ENCODE peak calls at places on chromosomes 1 and 21, in ten cellular contexts. One of them, this sample, is unnamed.

GRCh38 chr1:8201331-8201861 is 116.5 kb upstream of the SLC45A1 start:
- DNase-seq in uterus: no peak
- DNase-seq in heart left ventricle: no peak
- DNase-seq in testis: no peak
- DNase-seq in HCT116: no peak
- DNase-seq in A549: peak; percentile 63
- DNase-seq in GM12892: no peak
- DNase-seq in adrenal gland: no peak
- DNase-seq in breast epithelium: no peak
- DNase-seq in IMR-90: peak; percentile 23
- DNase-seq in this sample: no peak

GRCh38 chr1:114274621-114275317 is 121.1 kb upstream of the SYT6 start:
- DNase-seq in testis: no peak
- DNase-seq in IMR-90: no peak
- DNase-seq in heart left ventricle: no peak
- DNase-seq in A549: no peak
- DNase-seq in HCT116: no peak
- DNase-seq in adrenal gland: no peak
- DNase-seq in breast epithelium: no peak
- DNase-seq in GM12892: no peak
- DNase-seq in uterus: no peak
- DNase-seq in this sample: no peak

GRCh38 chr1:91011726-91012125 is 10.1 kb downstream of the ZNF644 start:
- DNase-seq in IMR-90: peak; percentile 68
- DNase-seq in adrenal gland: no peak
- DNase-seq in GM12892: no peak
- DNase-seq in breast epithelium: no peak
- DNase-seq in uterus: no peak
- DNase-seq in testis: no peak
- DNase-seq in heart left ventricle: no peak
- DNase-seq in A549: no peak
- DNase-seq in HCT116: no peak
- DNase-seq in this sample: peak; percentile 29

GRCh38 chr1:84583648-84584047 is 9.4 kb upstream of the CTBS start:
- DNase-seq in A549: no peak
- DNase-seq in testis: peak; percentile 46
- DNase-seq in breast epithelium: no peak
- DNase-seq in HCT116: no peak
- DNase-seq in adrenal gland: no peak
- DNase-seq in heart left ventricle: no peak
- DNase-seq in uterus: no peak
- DNase-seq in IMR-90: no peak
- DNase-seq in GM12892: no peak
- DNase-seq in this sample: no peak

GRCh38 chr1:204123376-204123775 is 28.5 kb downstream of the ETNK2 start:
- DNase-seq in A549: no peak
- DNase-seq in testis: peak; percentile 60
- DNase-seq in breast epithelium: no peak
- DNase-seq in adrenal gland: no peak
- DNase-seq in IMR-90: peak; percentile 7
- DNase-seq in HCT116: no peak
- DNase-seq in uterus: no peak
- DNase-seq in heart left ventricle: peak; percentile 54
- DNase-seq in GM12892: no peak
- DNase-seq in this sample: peak; percentile 17

GRCh38 chr1:42938596-42939184 is 20.0 kb downstream of the SLC2A1 start:
- DNase-seq in heart left ventricle: no peak
- DNase-seq in breast epithelium: no peak
- DNase-seq in IMR-90: no peak
- DNase-seq in testis: no peak
- DNase-seq in uterus: no peak
- DNase-seq in GM12892: no peak
- DNase-seq in A549: no peak
- DNase-seq in HCT116: no peak
- DNase-seq in adrenal gland: no peak
- DNase-seq in this sample: no peak

GRCh38 chr1:160862151-160863061 is at the start of gene CD244:
- DNase-seq in adrenal gland: no peak
- DNase-seq in GM12892: no peak
- DNase-seq in heart left ventricle: peak; percentile 75
- DNase-seq in A549: no peak
- DNase-seq in HCT116: no peak
- DNase-seq in breast epithelium: no peak
- DNase-seq in IMR-90: no peak
- DNase-seq in uterus: no peak
- DNase-seq in testis: no peak
- DNase-seq in this sample: peak; percentile 28

GRCh38 chr1:26582836-26583460 is 53.4 kb downstream of the RPS6KA1 start:
- DNase-seq in heart left ventricle: no peak
- DNase-seq in HCT116: no peak
- DNase-seq in A549: no peak
- DNase-seq in IMR-90: peak; percentile 76
- DNase-seq in GM12892: no peak
- DNase-seq in breast epithelium: peak; percentile 38
- DNase-seq in adrenal gland: peak; percentile 37
- DNase-seq in uterus: no peak
- DNase-seq in testis: no peak
- DNase-seq in this sample: no peak

GRCh38 chr1:69506721-69507120 is 61.0 kb upstream of the LRRC7 start:
- DNase-seq in IMR-90: no peak
- DNase-seq in breast epithelium: no peak
- DNase-seq in HCT116: no peak
- DNase-seq in heart left ventricle: no peak
- DNase-seq in A549: no peak
- DNase-seq in testis: no peak
- DNase-seq in adrenal gland: no peak
- DNase-seq in uterus: no peak
- DNase-seq in GM12892: no peak
- DNase-seq in this sample: peak; percentile 7

GRCh38 chr1:184143449-184143848 is 91.9 kb downstream of the TSEN15 start:
- DNase-seq in A549: no peak
- DNase-seq in GM12892: no peak
- DNase-seq in HCT116: no peak
- DNase-seq in heart left ventricle: no peak
- DNase-seq in testis: peak; percentile 52
- DNase-seq in uterus: no peak
- DNase-seq in IMR-90: peak; percentile 33
- DNase-seq in breast epithelium: no peak
- DNase-seq in adrenal gland: no peak
- DNase-seq in this sample: no peak

GRCh38 chr1:6092211-6092610 is 46.5 kb downstream of the KCNAB2 start:
- DNase-seq in uterus: no peak
- DNase-seq in breast epithelium: no peak
- DNase-seq in GM12892: no peak
- DNase-seq in testis: no peak
- DNase-seq in HCT116: no peak
- DNase-seq in adrenal gland: no peak
- DNase-seq in A549: no peak
- DNase-seq in IMR-90: no peak
- DNase-seq in heart left ventricle: peak; percentile 50
- DNase-seq in this sample: no peak

GRCh38 chr1:54528613-54529012 is 19.4 kb upstream of the ACOT11 start:
- DNase-seq in A549: no peak
- DNase-seq in HCT116: no peak
- DNase-seq in IMR-90: no peak
- DNase-seq in breast epithelium: no peak
- DNase-seq in heart left ventricle: no peak
- DNase-seq in adrenal gland: no peak
- DNase-seq in uterus: no peak
- DNase-seq in GM12892: no peak
- DNase-seq in testis: no peak
- DNase-seq in this sample: no peak
- TF ChIP-seq POLR2A in A549: no peak
- TF ChIP-seq POLR2A in HCT116: no peak
- TF ChIP-seq POLR2A in IMR-90: no peak
- TF ChIP-seq POLR2A in breast epithelium: no peak
- TF ChIP-seq POLR2A in heart left ventricle: no peak
- TF ChIP-seq POLR2A in adrenal gland: no peak
- TF ChIP-seq POLR2A in uterus: no peak
- TF ChIP-seq POLR2A in GM12892: no peak
- TF ChIP-seq POLR2A in testis: no peak
- TF ChIP-seq POLR2A in this sample: no peak

DNA sequence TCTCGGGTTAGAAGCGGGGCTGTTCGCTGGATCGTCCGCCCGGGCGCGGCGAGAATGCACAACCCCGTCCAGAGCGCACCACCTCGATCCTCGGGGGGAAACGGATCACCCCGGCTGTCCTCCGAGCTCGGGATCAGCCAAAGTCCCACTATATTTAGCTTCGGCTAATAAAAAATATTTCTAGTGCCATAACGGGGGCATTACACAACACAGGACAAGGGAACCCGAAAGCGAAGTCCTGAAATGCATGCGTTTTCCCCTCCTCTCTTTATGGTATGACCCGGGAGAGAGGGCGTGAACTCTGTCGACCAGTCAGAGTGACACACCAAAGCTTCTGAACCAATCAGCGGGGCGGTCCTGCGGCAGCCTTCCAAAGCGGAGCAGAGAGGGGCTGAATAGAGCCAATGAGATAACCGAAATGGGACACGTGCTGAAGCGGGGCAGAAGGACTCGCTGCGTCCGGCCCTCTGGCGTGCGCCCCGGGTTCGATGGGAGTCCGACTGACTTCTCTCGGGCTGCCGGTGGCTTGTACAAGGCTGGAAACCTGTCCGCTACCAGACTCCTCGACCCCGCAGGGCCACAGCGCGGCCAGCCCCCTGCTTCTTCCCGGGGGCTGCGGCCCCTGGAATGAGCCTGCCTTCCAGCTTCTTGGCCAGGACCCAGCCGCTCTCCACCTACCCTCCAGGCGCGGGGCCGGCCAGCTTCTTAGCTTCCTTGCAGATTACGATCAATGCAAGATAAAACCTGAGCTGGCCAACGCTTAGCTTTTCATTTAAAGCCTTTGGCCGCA is at the start of gene ALDH4A1:
- DNase-seq in HCT116: peak; percentile 98
- DNase-seq in heart left ventricle: peak; percentile 98
- DNase-seq in adrenal gland: peak; percentile 99
- DNase-seq in uterus: peak; percentile 99
- DNase-seq in testis: peak; percentile 98
- DNase-seq in IMR-90: peak; percentile 98
- DNase-seq in GM12892: peak; percentile 99
- DNase-seq in A549: peak; percentile 96
- DNase-seq in breast epithelium: peak; percentile 98
- DNase-seq in this sample: peak; percentile 98
- TF ChIP-seq POLR2A in HCT116: peak; percentile 57
- TF ChIP-seq POLR2A in heart left ventricle: no peak
- TF ChIP-seq POLR2A in adrenal gland: no peak
- TF ChIP-seq POLR2A in uterus: peak; percentile 40
- TF ChIP-seq POLR2A in testis: no peak
- TF ChIP-seq POLR2A in IMR-90: no peak
- TF ChIP-seq POLR2A in GM12892: peak; percentile 66
- TF ChIP-seq POLR2A in A549: peak; percentile 31
- TF ChIP-seq POLR2A in breast epithelium: no peak
- TF ChIP-seq POLR2A in this sample: peak; percentile 70

GRCh38 chr21:40421121-40421520 is 425.8 kb downstream of the DSCAM start:
- DNase-seq in IMR-90: no peak
- DNase-seq in heart left ventricle: no peak
- DNase-seq in breast epithelium: no peak
- DNase-seq in A549: no peak
- DNase-seq in GM12892: no peak
- DNase-seq in HCT116: no peak
- DNase-seq in testis: no peak
- DNase-seq in uterus: no peak
- DNase-seq in adrenal gland: no peak
- DNase-seq in this sample: no peak
- TF ChIP-seq POLR2A in IMR-90: no peak
- TF ChIP-seq POLR2A in heart left ventricle: no peak
- TF ChIP-seq POLR2A in breast epithelium: no peak
- TF ChIP-seq POLR2A in A549: no peak
- TF ChIP-seq POLR2A in GM12892: no peak
- TF ChIP-seq POLR2A in HCT116: no peak
- TF ChIP-seq POLR2A in testis: no peak
- TF ChIP-seq POLR2A in uterus: no peak
- TF ChIP-seq POLR2A in adrenal gland: no peak
- TF ChIP-seq POLR2A in this sample: no peak

GRCh38 chr21:46605759-46606426 is 1.0 kb upstream of the S100B start:
- DNase-seq in GM12892: peak; percentile 53
- DNase-seq in breast epithelium: no peak
- DNase-seq in IMR-90: no peak
- DNase-seq in A549: no peak
- DNase-seq in adrenal gland: no peak
- DNase-seq in uterus: no peak
- DNase-seq in heart left ventricle: peak; percentile 76
- DNase-seq in testis: no peak
- DNase-seq in HCT116: no peak
- DNase-seq in this sample: no peak

GRCh38 chr21:46606427-46606813 is 1.5 kb upstream of the S100B start:
- DNase-seq in HCT116: no peak
- DNase-seq in IMR-90: no peak
- DNase-seq in GM12892: no peak
- DNase-seq in heart left ventricle: no peak
- DNase-seq in adrenal gland: no peak
- DNase-seq in testis: no peak
- DNase-seq in A549: no peak
- DNase-seq in uterus: no peak
- DNase-seq in breast epithelium: no peak
- DNase-seq in this sample: no peak

GRCh38 chr21:46604329-46604974 is 430 bp downstream of the S100B start:
- DNase-seq in A549: no peak
- DNase-seq in testis: no peak
- DNase-seq in breast epithelium: no peak
- DNase-seq in adrenal gland: no peak
- DNase-seq in HCT116: no peak
- DNase-seq in IMR-90: no peak
- DNase-seq in heart left ventricle: no peak
- DNase-seq in GM12892: no peak
- DNase-seq in uterus: no peak
- DNase-seq in this sample: no peak

GRCh38 chr21:46603228-46603627 is 1.7 kb downstream of the S100B start:
- DNase-seq in A549: no peak
- DNase-seq in adrenal gland: no peak
- DNase-seq in HCT116: no peak
- DNase-seq in heart left ventricle: no peak
- DNase-seq in testis: no peak
- DNase-seq in uterus: no peak
- DNase-seq in IMR-90: no peak
- DNase-seq in breast epithelium: no peak
- DNase-seq in GM12892: no peak
- DNase-seq in this sample: no peak

GRCh38 chr21:46604975-46605758 is at the start of gene S100B:
- DNase-seq in testis: no peak
- DNase-seq in breast epithelium: no peak
- DNase-seq in A549: no peak
- DNase-seq in IMR-90: no peak
- DNase-seq in GM12892: no peak
- DNase-seq in uterus: no peak
- DNase-seq in heart left ventricle: no peak
- DNase-seq in HCT116: no peak
- DNase-seq in adrenal gland: no peak
- DNase-seq in this sample: no peak
- TF ChIP-seq POLR2A in testis: no peak
- TF ChIP-seq POLR2A in breast epithelium: no peak
- TF ChIP-seq POLR2A in A549: no peak
- TF ChIP-seq POLR2A in IMR-90: no peak
- TF ChIP-seq POLR2A in GM12892: no peak
- TF ChIP-seq POLR2A in uterus: no peak
- TF ChIP-seq POLR2A in heart left ventricle: no peak
- TF ChIP-seq POLR2A in HCT116: no peak
- TF ChIP-seq POLR2A in adrenal gland: no peak
- TF ChIP-seq POLR2A in this sample: no peak

GRCh38 chr1:224503161-224504118 is 68.8 kb upstream of the WDR26 start:
- DNase-seq in uterus: peak; percentile 63
- DNase-seq in breast epithelium: peak; percentile 76
- DNase-seq in IMR-90: peak; percentile 80
- DNase-seq in testis: peak; percentile 95
- DNase-seq in GM12892: peak; percentile 89
- DNase-seq in adrenal gland: peak; percentile 71
- DNase-seq in heart left ventricle: peak; percentile 93
- DNase-seq in HCT116: no peak
- DNase-seq in A549: peak; percentile 31
- DNase-seq in this sample: peak; percentile 98
- TF ChIP-seq POLR2A in uterus: no peak
- TF ChIP-seq POLR2A in breast epithelium: no peak
- TF ChIP-seq POLR2A in IMR-90: no peak
- TF ChIP-seq POLR2A in testis: no peak
- TF ChIP-seq POLR2A in GM12892: peak; percentile 40
- TF ChIP-seq POLR2A in adrenal gland: no peak
- TF ChIP-seq POLR2A in heart left ventricle: no peak
- TF ChIP-seq POLR2A in HCT116: no peak
- TF ChIP-seq POLR2A in A549: no peak
- TF ChIP-seq POLR2A in this sample: peak; percentile 67